ENCODE peak calls at places on chromosomes 13 and 19, in ten cellular contexts. K, C, V, N, O, Y, P, E, Z and T are unnamed samples.

GRCh38 chr19:15448778-15449619 is 757 bp downstream of the WIZ start:
- DNase-seq in N (no peak), C (no peak), Y (no peak), O (no peak), V (no peak), K (no peak), E (no peak), Z (no peak), P (no peak), T (no peak)

GRCh38 chr13:99199541-99200432 is 867 bp upstream of the UBAC2 start:
- DNase-seq in Y (no peak), O (no peak), K (peak), N (no peak), E (no peak), C (no peak), P (peak), V (no peak), Z (no peak), T (no peak)

GRCh38 chr13:93238711-93239110 is 12.1 kb downstream of the GPC6 start:
- DNase-seq in O (no peak), N (no peak), Y (no peak), C (no peak), Z (no peak), E (no peak), V (no peak), P (no peak), K (no peak), T (no peak)

GRCh38 chr13:66618702-66619101 is 611.4 kb downstream of the PCDH9 start:
- DNase-seq in C (no peak), P (peak), K (no peak), Z (no peak), Y (no peak), O (no peak), N (no peak), E (peak), V (no peak), T (no peak)

GRCh38 chr19:15154002-15154612 is 46.7 kb downstream of the NOTCH3 start:
- DNase-seq in Z (no peak), N (no peak), O (no peak), C (no peak), K (no peak), E (no peak), V (no peak), Y (peak), P (peak), T (no peak)

GRCh38 chr19:10142701-10143375 is 23.1 kb upstream of the EIF3G start:
- DNase-seq in Y (no peak), N (peak), Z (peak), K (no peak), O (peak), V (no peak), C (no peak), P (no peak), E (no peak), T (no peak)

GRCh38 chr19:2282062-2282861 is at the start of gene PEAK3:
- DNase-seq in P (peak), Z (no peak), N (peak), V (no peak), Y (peak), K (no peak), C (no peak), O (peak), E (no peak), T (peak)

GRCh38 chr13:96285729-96286128 is 195.8 kb downstream of the HS6ST3 start:
- DNase-seq in Z (no peak), P (no peak), Y (no peak), K (no peak), O (no peak), V (no peak), N (no peak), E (no peak), C (no peak), T (no peak)

GRCh38 chr13:76708138-76708537 is 178.1 kb downstream of the KCTD12 start:
- DNase-seq in Y (no peak), P (no peak), V (no peak), K (no peak), E (no peak), Z (no peak), O (no peak), C (no peak), N (no peak), T (no peak)

GRCh38 chr13:71378992-71379905 is 487.8 kb downstream of the DACH1 start:
- DNase-seq in O (no peak), P (peak), E (peak), Z (no peak), K (no peak), C (no peak), V (no peak), N (no peak), Y (no peak), T (no peak)

GRCh38 chr19:52566588-52566987 is 3.5 kb upstream of the ZNF701 start:
- DNase-seq in O (no peak), K (no peak), Y (no peak), P (peak), N (no peak), E (no peak), V (no peak), C (no peak), Z (no peak), T (no peak)

GRCh38 chr19:30593975-30594925 is 222.1 kb downstream of the ZNF536 start:
- DNase-seq in C (no peak), V (no peak), P (no peak), K (no peak), Z (no peak), N (no peak), Y (no peak), E (no peak), O (no peak), T (no peak)

GRCh38 chr19:50794074-50794777 is 4.0 kb downstream of the ACP4 start:
- DNase-seq in C (no peak), Y (no peak), N (no peak), O (no peak), K (no peak), V (no peak), E (no peak), Z (no peak), P (no peak), T (no peak)